ENCODE peak calls at places on chromosomes 12 and 14, in five cellular contexts. Y is H1, V is HepG2, J is GM12878, K is K562. Z is an unnamed sample.

GRCh38 chr14:99972748-99973466 is 92.3 kb upstream of the EVL start:
- DNase-seq in V (no peak), K (no peak), Y (no peak), J (no peak), Z (no peak)

GRCh38 chr12:19613051-19613535 is 173.8 kb downstream of the AEBP2 start:
- DNase-seq in K (no peak), J (no peak), V (no peak), Y (no peak), Z (no peak)

GRCh38 chr12:125284945-125285344 is 219.7 kb downstream of the AACS start:
- DNase-seq in K (peak), J (no peak), Y (no peak), V (no peak), Z (peak)

GRCh38 chr14:31672709-31673108 is 111.5 kb downstream of the NUBPL start:
- DNase-seq in K (no peak), V (no peak), J (no peak), Y (no peak), Z (no peak)

GRCh38 chr12:56687225-56688128 is 607 bp downstream of the PTGES3 start:
- DNase-seq in Y (no peak), V (no peak), K (peak), J (no peak), Z (no peak)

GRCh38 chr14:73162271-73162670 is 26.0 kb downstream of the PSEN1 start:
- DNase-seq in J (no peak), V (no peak), Y (no peak), K (no peak), Z (no peak)

GRCh38 chr12:131500564-131500963 is 210.3 kb upstream of the SFSWAP start:
- DNase-seq in K (no peak), J (no peak), Y (no peak), V (no peak), Z (no peak)

GRCh38 chr12:30794591-30795409 is 40.0 kb upstream of the CAPRIN2 start:
- DNase-seq in V (peak), K (no peak), J (no peak), Y (no peak), Z (peak)

GRCh38 chr14:78566017-78566858 is 396.1 kb downstream of the NRXN3 start:
- DNase-seq in Y (peak), J (peak), V (peak), K (peak), Z (peak)

GRCh38 chr14:22200977-22201605 is 387.9 kb downstream of the DAD1 start:
- DNase-seq in J (peak), V (peak), Y (no peak), K (peak), Z (peak)

GRCh38 chr12:132605055-132605441 is 5.3 kb downstream of the LRCOL1 start:
- DNase-seq in J (no peak), Y (no peak), K (no peak), V (no peak), Z (no peak)

GRCh38 chr12:30908389-30909087 is 18.0 kb upstream of the TSPAN11 start:
- DNase-seq in V (peak), Y (no peak), K (no peak), J (no peak), Z (no peak)

GRCh38 chr14:76309572-76310551 is 66.1 kb upstream of the ESRRB start:
- DNase-seq in Y (peak), K (no peak), V (no peak), J (no peak), Z (no peak)

GRCh38 chr12:12008931-12009611 is 61.7 kb upstream of the BCL2L14 start:
- DNase-seq in Y (peak), K (no peak), V (no peak), J (peak), Z (no peak)

GRCh38 chr12:69712826-69713225 is 13.7 kb upstream of the BEST3 start:
- DNase-seq in Y (no peak), K (no peak), J (no peak), V (no peak), Z (no peak)

GRCh38 chr12:42698213-42698612 is 108.7 kb upstream of the PRICKLE1 start:
- DNase-seq in K (no peak), J (no peak), V (no peak), Y (no peak), Z (no peak)

GRCh38 chr14:26765768-26766550 is 168.1 kb upstream of the NOVA1 start:
- DNase-seq in J (no peak), K (no peak), Y (no peak), V (no peak), Z (no peak)

GRCh38 chr12:12582193-12582881 is 19.7 kb upstream of the DUSP16 start:
- DNase-seq in K (no peak), V (no peak), Y (no peak), J (peak), Z (no peak)

GRCh38 chr14:80955434-80955939 is at the start of gene TSHR:
- DNase-seq in Y (peak), K (peak), V (no peak), J (no peak), Z (no peak)

GRCh38 chr14:30034049-30034635 is 106.5 kb upstream of the PRKD1 start:
- DNase-seq in Y (no peak), J (no peak), V (no peak), K (no peak), Z (no peak)

GRCh38 chr12:74890237-74890599 is 319.4 kb downstream of the KCNC2 start:
- DNase-seq in K (no peak), Y (no peak), V (peak), J (no peak), Z (peak)

GRCh38 chr12:54126696-54127537 is 61.9 kb downstream of the SMUG1 start:
- DNase-seq in V (no peak), J (no peak), Y (peak), K (no peak), Z (no peak)

GRCh38 chr12:15852383-15852782 is 29.8 kb upstream of the STRAP start:
- DNase-seq in J (no peak), K (no peak), Y (no peak), V (no peak), Z (no peak)

GRCh38 chr14:21068521-21069387 is 1.4 kb upstream of the ARHGEF40 start:
- DNase-seq in J (no peak), V (peak), K (peak), Y (peak), Z (peak)

GRCh38 chr12:3313066-3313465 is 177.9 kb upstream of the PRMT8 start:
- DNase-seq in V (no peak), Y (no peak), J (no peak), K (no peak), Z (no peak)

GRCh38 chr14:102316048-102316745 is 3.3 kb upstream of the ZNF839 start:
- DNase-seq in Y (no peak), K (no peak), J (no peak), V (peak), Z (no peak)

GRCh38 chr12:124829008-124829707 is 34.5 kb downstream of the SCARB1 start:
- DNase-seq in J (no peak), Y (no peak), K (peak), V (peak), Z (no peak)

GRCh38 chr12:27081668-27082091 is 698 bp downstream of the C12orf71 start:
- DNase-seq in J (no peak), K (no peak), V (peak), Y (no peak), Z (no peak)

GRCh38 chr12:99619389-99620158 is 28.0 kb upstream of the GARIN6 start:
- DNase-seq in J (no peak), V (peak), K (peak), Y (peak), Z (peak)

DNA sequence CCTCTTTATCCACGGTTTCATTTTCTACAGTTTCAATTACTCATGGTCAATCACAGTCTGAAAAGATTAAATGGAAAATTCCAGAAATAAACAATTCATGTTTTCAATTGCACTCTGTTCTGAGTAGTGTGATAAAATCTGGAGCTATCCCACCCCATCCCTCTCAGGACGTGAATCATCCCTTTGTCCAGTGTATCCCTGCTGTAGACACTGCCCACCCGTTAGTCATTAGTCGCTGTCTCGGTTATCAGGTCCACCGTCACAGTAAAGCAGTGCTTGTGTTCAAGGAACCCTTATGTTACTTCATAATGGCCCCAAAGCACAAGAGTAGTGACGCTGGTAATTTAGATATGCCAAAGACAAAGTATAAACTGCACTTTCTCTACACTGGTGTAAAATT is 141.0 kb upstream of the LMNTD1 start:
- DNase-seq in Y (no peak), J (no peak), V (peak), K (no peak), Z (no peak)
- H3K4me3 ChIP-seq in Y (no peak), J (no peak), V (no peak), K (no peak), Z (no peak)

DNA sequence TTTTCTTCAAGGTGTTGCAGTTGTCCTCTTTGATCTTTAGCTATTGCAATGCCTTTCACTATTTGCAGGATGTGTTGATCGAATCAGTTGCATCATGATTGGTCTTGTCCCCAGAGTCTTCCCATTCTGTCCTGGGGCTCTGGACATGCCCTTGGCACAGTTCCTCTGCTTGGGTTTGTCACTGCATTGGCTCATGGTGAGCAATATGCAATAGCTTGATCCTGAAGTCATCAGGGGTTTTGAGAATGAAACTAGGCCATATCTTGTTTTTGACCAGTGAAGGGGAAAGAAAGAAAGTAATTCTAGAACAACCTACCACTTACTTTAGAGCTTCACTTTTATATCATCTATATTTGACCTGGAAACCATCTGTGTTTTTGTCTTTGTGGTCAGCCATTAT is 281.5 kb downstream of the TMEM117 start:
- DNase-seq in J (no peak), Y (no peak), K (no peak), V (no peak), Z (no peak)
- TF ChIP-seq SRF in J (no peak), Y (no peak), K (no peak), V (no peak), Z (no peak)

DNA sequence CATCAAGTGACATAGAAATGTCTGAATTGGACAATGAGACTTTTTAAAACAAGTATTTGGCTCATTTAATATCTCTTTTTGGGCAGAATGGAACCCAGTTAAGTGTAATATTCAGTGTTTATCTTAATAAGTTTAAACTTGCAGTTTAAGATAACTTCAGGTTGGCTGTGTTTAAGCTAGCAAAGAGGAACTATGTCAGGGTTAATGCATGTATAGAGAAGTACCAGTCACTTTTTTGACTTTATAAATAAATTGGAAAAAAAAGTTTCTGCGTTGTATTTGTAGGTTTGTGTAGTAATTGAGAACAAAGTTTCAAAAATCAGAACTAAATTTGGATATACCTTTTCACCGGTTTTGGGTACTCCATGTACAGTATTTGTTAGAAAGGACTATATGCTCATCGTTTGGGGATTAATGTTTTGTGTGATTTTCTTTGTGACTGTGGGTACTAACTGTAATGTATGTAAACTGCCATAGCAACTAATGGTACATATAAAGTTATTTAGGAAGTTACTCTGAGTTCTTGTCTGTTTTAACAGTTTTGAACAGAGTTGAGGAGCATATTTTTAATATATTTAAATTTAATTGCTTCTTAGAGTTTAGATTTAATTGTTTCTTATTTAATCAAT is 4.5 kb downstream of the HMGA2 start:
- DNase-seq in K (no peak), V (no peak), J (no peak), Y (no peak), Z (no peak)
- H3K4me3 ChIP-seq in K (no peak), V (peak), J (no peak), Y (no peak), Z (peak)

GRCh38 chr12:92551853-92552397 is 150.9 kb upstream of the PLEKHG7 start:
- DNase-seq in K (no peak), V (no peak), Y (no peak), J (peak), Z (no peak)
- TF ChIP-seq SRF in K (no peak), V (no peak), Y (no peak), J (no peak), Z (no peak)

DNA sequence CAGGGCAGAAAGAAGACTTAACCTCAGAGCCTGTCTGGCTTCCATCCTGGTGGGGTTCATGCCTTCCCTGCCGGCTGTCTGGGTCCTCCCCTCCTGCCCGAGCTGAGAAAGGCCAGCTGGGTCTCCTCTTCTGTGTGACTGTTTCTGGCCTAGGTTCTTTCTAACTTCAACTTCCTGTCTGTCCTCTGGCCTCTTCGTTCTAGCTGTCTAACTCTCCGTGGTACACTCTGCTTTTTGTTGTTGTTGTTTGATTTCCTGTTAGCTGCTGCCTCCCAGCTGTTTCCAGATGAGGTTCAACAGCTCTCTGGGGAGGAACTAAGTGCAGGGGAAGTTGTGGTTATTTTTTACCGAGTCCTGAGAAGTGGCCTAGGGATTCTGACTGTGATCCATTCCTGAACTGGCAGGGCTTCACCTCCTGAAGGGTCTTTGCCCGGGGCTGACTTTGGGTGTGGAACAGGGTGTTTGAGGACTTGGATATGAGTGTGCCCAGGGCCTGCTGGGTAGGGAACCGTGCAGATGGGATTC is 3.2 kb downstream of the MLXIP start:
- DNase-seq in V (no peak), Y (no peak), J (peak), K (no peak), Z (no peak)
- H3K4me3 ChIP-seq in V (peak), Y (no peak), J (peak), K (peak), Z (no peak)